ENCODE peak calls at places on chromosome 21, in four cellular contexts. X is SK-N-SH, P is K562, U is IMR-90. G is an unnamed sample.

GRCh38 chr21:19553930-19554615 is 1150.5 kb upstream of the TMPRSS15 start:
- DNase-seq in P (no peak), X (no peak), U (no peak), G (no peak)

GRCh38 chr21:37005548-37006242 is 807 bp upstream of the RIPPLY3 start:
- DNase-seq in X (no peak), P (no peak), U (no peak), G (no peak)

GRCh38 chr21:25934771-25935224 is 200.0 kb downstream of the GABPA start:
- DNase-seq in U (peak; percentile 99), P (no peak), X (no peak), G (no peak)

GRCh38 chr21:41536076-41536826 is 28.3 kb upstream of the TMPRSS2 start:
- DNase-seq in U (no peak), X (no peak), P (no peak), G (no peak)

GRCh38 chr21:42844411-42845113 is 34.8 kb downstream of the WDR4 start:
- DNase-seq in P (no peak), X (peak; percentile 15), U (no peak), G (no peak)

GRCh38 chr21:34553199-34553952 is 41.4 kb upstream of the KCNE1 start:
- DNase-seq in X (no peak), P (no peak), U (peak; percentile 82), G (no peak)

GRCh38 chr21:46067505-46068201 is 30.3 kb upstream of the COL6A2 start:
- DNase-seq in P (no peak), X (no peak), U (no peak), G (no peak)

GRCh38 chr21:46100020-46100419 is 2.1 kb downstream of the COL6A2 start:
- DNase-seq in X (no peak), P (no peak), U (no peak), G (no peak)

GRCh38 chr21:45248893-45249381 is 38.8 kb downstream of the POFUT2 start:
- DNase-seq in X (peak; percentile 71), U (peak; percentile 15), P (no peak), G (no peak)

GRCh38 chr21:29372063-29372802 is 73.5 kb downstream of the BACH1 start:
- DNase-seq in X (peak; percentile 50), U (peak; percentile 84), P (peak; percentile 80), G (peak; percentile 59)

GRCh38 chr21:45420623-45421041 is 15.7 kb downstream of the COL18A1 start:
- DNase-seq in P (no peak), X (peak; percentile 65), U (no peak), G (no peak)

GRCh38 chr21:28953247-28953646 is 39.4 kb downstream of the LTN1 start:
- DNase-seq in U (no peak), X (no peak), P (no peak), G (peak; percentile 17)

GRCh38 chr21:31557421-31557955 is 102.0 kb upstream of the SOD1 start:
- DNase-seq in U (no peak), P (no peak), X (peak; percentile 70), G (no peak)

GRCh38 chr21:23155281-23155680 is 2157.1 kb downstream of the NCAM2 start:
- DNase-seq in P (no peak), X (no peak), U (no peak), G (no peak)

GRCh38 chr21:37341254-37341960 is 25.2 kb upstream of the DYRK1A start:
- DNase-seq in U (peak; percentile 10), X (peak; percentile 55), P (no peak), G (no peak)

GRCh38 chr21:42781150-42781980 is 98.0 kb downstream of the WDR4 start:
- DNase-seq in U (no peak), P (no peak), X (peak; percentile 83), G (no peak)

GRCh38 chr21:46207920-46208571 is 20.5 kb downstream of the LSS start:
- DNase-seq in X (no peak), U (no peak), P (no peak), G (no peak)

GRCh38 chr21:42698730-42699129 is 45.3 kb downstream of the PDE9A start:
- DNase-seq in U (no peak), X (no peak), P (no peak), G (no peak)

GRCh38 chr21:41692216-41692615 is 74.6 kb downstream of the RIPK4 start:
- DNase-seq in X (no peak), P (no peak), U (no peak), G (no peak)

GRCh38 chr21:37461494-37461893 is 94.9 kb downstream of the DYRK1A start:
- DNase-seq in U (peak; percentile 33), X (no peak), P (no peak), G (peak; percentile 33)

GRCh38 chr21:26798856-26799751 is 46.1 kb downstream of the ADAMTS1 start:
- DNase-seq in P (no peak), X (no peak), U (peak; percentile 81), G (no peak)

GRCh38 chr21:36709030-36709867 is 10.3 kb downstream of the SIM2 start:
- DNase-seq in P (no peak), X (no peak), U (no peak), G (no peak)

GRCh38 chr21:37574316-37574715 is 207.7 kb downstream of the DYRK1A start:
- DNase-seq in P (no peak), U (no peak), X (no peak), G (no peak)

GRCh38 chr21:43858806-43859648 is 6.0 kb upstream of the AGPAT3 start:
- DNase-seq in U (no peak), X (no peak), P (peak; percentile 70), G (no peak)
- H3K9ac ChIP-seq in U (no peak overlapping the region), X (no peak overlapping the region), P (peak overlapping the region; percentile 77), G (no peak overlapping the region)

DNA sequence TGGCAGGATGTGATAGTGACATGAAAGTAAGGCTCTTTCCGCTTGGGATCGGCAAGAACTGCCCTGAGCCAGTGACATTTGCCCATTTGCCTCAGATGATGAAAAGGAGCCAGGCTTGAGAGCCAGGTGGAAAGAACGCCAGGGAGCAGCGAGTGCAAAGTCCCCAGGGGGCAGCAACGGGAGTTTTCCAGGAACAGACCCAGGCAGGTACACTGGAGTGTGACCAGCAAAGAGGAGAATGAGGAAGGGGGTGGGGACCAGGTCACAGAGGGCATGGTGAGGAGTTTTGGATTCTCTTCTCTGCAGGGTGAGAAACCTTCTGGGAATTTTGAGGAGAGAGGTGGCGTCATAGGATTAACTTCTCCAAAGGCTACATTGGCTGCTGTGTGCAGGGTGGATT is 10.8 kb upstream of the ETS2 start:
- DNase-seq in X (no peak), P (no peak), U (no peak), G (no peak)
- TF ChIP-seq SMC3 in X (no peak), P (no peak), U (no peak), G (no peak)

GRCh38 chr21:15667010-15667409 is 62.8 kb upstream of the USP25 start:
- DNase-seq in U (peak; percentile 73), P (no peak), X (no peak), G (no peak)
- H3K9ac ChIP-seq in U (no peak overlapping the region), P (no peak overlapping the region), X (no peak overlapping the region), G (no peak overlapping the region)

GRCh38 chr21:43992121-43992520 is 20.0 kb upstream of the TRAPPC10 start:
- DNase-seq in X (no peak), P (no peak), U (no peak), G (no peak)
- TF ChIP-seq SMC3 in X (no peak), P (no peak), U (no peak), G (no peak)

DNA sequence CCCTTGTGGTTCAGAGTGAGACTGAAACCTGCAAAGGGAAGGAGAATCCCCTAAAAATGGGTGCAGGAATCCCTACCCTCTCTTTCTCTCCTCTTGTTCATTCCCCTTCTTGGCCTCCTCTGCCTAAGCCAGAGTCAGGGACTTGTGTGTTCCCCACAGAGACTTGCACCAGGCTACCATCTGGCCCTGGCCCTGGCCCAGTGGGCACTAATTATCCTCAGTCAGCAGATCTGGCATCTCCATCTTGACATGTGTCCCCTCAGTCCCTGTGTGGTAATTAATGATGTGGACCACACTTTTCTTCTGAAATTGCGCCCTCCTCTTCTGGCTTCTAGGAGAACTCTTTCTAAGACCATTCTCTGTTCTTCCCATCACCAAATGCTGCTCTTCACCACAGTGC is 354.4 kb downstream of the SETD4 start:
- DNase-seq in U (no peak), P (no peak), X (no peak), G (no peak)
- H3K9ac ChIP-seq in U (no peak overlapping the region), P (no peak overlapping the region), X (no peak overlapping the region), G (no peak overlapping the region)

G was measured in GM12878.